ENCODE peak calls at places on chromosomes 16 and 17, in five cellular contexts. One of them, this sample, is unnamed.

GRCh38 chr16:75139498-75139897 is 8.8 kb upstream of the ZFP1 start:
- DNase-seq in adrenal gland: no peak
- DNase-seq in Peyer's patch: no peak
- DNase-seq in astrocyte of the cerebellum: no peak
- DNase-seq in neural crest cell: no peak
- DNase-seq in this sample: no peak

GRCh38 chr16:79972053-79972704 is 371.6 kb upstream of the MAF start:
- DNase-seq in adrenal gland: no peak
- DNase-seq in Peyer's patch: no peak
- DNase-seq in astrocyte of the cerebellum: no peak
- DNase-seq in neural crest cell: no peak
- DNase-seq in this sample: no peak

GRCh38 chr17:72171703-72172670 is 51.2 kb downstream of the SOX9 start:
- DNase-seq in adrenal gland: peak
- DNase-seq in Peyer's patch: no peak
- DNase-seq in astrocyte of the cerebellum: no peak
- DNase-seq in neural crest cell: no peak
- DNase-seq in this sample: no peak

GRCh38 chr17:6476061-6476833 is 32.0 kb downstream of the PIMREG start:
- DNase-seq in adrenal gland: no peak
- DNase-seq in Peyer's patch: no peak
- DNase-seq in astrocyte of the cerebellum: no peak
- DNase-seq in neural crest cell: no peak
- DNase-seq in this sample: no peak

GRCh38 chr17:17757944-17758343 is 76.7 kb downstream of the RAI1 start:
- DNase-seq in adrenal gland: no peak
- DNase-seq in Peyer's patch: no peak
- DNase-seq in astrocyte of the cerebellum: no peak
- DNase-seq in neural crest cell: no peak
- DNase-seq in this sample: no peak

GRCh38 chr16:87178977-87179376 is 138.2 kb downstream of the C16orf95 start:
- DNase-seq in adrenal gland: peak
- DNase-seq in Peyer's patch: no peak
- DNase-seq in astrocyte of the cerebellum: no peak
- DNase-seq in neural crest cell: no peak
- DNase-seq in this sample: no peak

GRCh38 chr17:36661688-36662087 is 60.3 kb downstream of the MRM1 start:
- DNase-seq in adrenal gland: no peak
- DNase-seq in Peyer's patch: no peak
- DNase-seq in astrocyte of the cerebellum: no peak
- DNase-seq in neural crest cell: no peak
- DNase-seq in this sample: no peak

GRCh38 chr17:67959510-67959909 is 36.8 kb downstream of the C17orf58 start:
- DNase-seq in adrenal gland: no peak
- DNase-seq in Peyer's patch: no peak
- DNase-seq in astrocyte of the cerebellum: no peak
- DNase-seq in neural crest cell: no peak
- DNase-seq in this sample: no peak

GRCh38 chr16:87043273-87044030 is 273.7 kb downstream of the C16orf95 start:
- DNase-seq in adrenal gland: no peak
- DNase-seq in Peyer's patch: no peak
- DNase-seq in astrocyte of the cerebellum: no peak
- DNase-seq in neural crest cell: no peak
- DNase-seq in this sample: no peak

GRCh38 chr16:79093554-79093967 is 507.0 kb downstream of the MAF start:
- DNase-seq in adrenal gland: no peak
- DNase-seq in Peyer's patch: peak
- DNase-seq in astrocyte of the cerebellum: no peak
- DNase-seq in neural crest cell: no peak
- DNase-seq in this sample: no peak

GRCh38 chr17:80023261-80024205 is 12.1 kb downstream of the TBC1D16 start:
- DNase-seq in adrenal gland: no peak
- DNase-seq in Peyer's patch: no peak
- DNase-seq in astrocyte of the cerebellum: no peak
- DNase-seq in neural crest cell: no peak
- DNase-seq in this sample: no peak
- TF ChIP-seq CTCF in adrenal gland: no peak
- TF ChIP-seq CTCF in Peyer's patch: no peak
- TF ChIP-seq CTCF in astrocyte of the cerebellum: no peak
- TF ChIP-seq CTCF in neural crest cell: no peak
- TF ChIP-seq CTCF in this sample: no peak

DNA sequence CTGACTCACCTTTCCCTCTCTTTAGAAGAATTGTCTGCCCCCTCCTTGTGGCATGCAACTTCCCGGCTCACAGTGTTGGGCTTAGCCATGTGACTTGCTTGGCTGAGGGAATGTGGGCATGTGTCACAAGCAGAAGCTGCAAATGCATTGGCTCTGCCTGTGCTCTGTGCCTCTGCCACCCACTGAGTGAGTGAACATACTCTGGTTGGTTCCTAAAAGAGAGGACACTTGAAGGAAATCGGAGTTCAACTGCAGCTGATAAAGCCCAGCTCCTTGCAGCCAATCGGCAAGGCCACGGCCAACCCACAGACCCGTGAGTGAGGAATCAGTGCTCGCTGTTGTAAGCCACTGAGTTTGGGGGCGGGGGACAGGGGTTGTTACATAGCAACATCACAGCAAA is 10.9 kb upstream of the GINS2 start:
- DNase-seq in adrenal gland: no peak
- DNase-seq in Peyer's patch: no peak
- DNase-seq in astrocyte of the cerebellum: no peak
- DNase-seq in neural crest cell: no peak
- DNase-seq in this sample: no peak
- TF ChIP-seq CTCF in adrenal gland: no peak
- TF ChIP-seq CTCF in Peyer's patch: no peak
- TF ChIP-seq CTCF in astrocyte of the cerebellum: no peak
- TF ChIP-seq CTCF in neural crest cell: no peak
- TF ChIP-seq CTCF in this sample: no peak

DNA sequence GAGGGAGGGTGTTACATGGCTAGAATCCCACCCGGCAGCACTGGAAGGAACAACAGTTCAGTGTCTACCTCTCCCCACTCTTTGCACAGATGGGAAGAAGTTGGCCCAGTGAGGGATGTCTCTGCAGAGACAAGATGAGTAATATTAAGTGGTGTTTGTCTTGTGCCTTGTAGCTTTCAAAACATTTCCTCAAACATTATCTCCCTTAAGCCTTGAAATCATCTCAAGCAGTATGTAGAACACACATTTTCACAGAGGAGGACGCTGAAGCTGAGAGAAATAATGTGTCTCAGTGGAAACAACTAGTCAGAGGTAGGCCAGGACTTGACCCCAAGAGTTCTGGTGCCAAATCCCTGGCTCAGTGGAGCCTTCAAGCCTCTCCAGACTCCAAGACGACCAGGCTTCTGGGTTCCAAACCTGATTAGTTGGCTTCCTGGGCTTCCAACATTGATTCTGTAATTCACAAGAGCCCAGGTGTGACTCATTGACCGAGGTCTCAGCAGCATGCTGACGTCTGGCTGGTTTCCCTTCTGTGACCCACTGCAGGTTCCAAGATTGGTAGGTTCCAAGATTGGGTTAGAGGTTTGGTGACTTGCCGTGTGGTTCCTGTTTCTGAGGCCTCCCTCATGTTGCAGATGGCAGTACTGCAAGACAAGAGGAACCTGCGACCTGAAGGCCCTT is 7.4 kb downstream of the RNF112 start:
- DNase-seq in adrenal gland: no peak
- DNase-seq in Peyer's patch: no peak
- DNase-seq in astrocyte of the cerebellum: peak
- DNase-seq in neural crest cell: no peak
- DNase-seq in this sample: no peak
- TF ChIP-seq CTCF in adrenal gland: no peak
- TF ChIP-seq CTCF in Peyer's patch: no peak
- TF ChIP-seq CTCF in astrocyte of the cerebellum: peak
- TF ChIP-seq CTCF in neural crest cell: no peak
- TF ChIP-seq CTCF in this sample: no peak

DNA sequence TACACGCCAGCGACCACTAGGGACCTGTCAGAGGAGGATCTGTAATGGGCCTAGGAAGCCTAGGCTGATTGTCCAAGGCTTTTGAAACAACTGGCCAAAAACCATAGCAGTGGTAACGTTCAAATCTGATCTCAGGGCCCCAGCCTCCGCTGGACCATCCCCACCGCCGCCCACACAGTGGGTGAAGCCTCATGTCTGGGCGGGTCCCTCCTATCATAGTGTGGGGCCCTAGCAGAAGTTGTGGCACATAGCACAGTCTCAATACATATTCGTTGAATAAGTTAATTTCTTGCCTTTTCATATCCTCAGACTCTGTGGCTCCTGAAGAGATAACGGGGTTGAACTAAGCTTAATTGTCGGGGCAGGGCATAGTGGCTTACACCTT is 818 bp downstream of the DPH1 start:
- DNase-seq in adrenal gland: no peak
- DNase-seq in Peyer's patch: no peak
- DNase-seq in astrocyte of the cerebellum: no peak
- DNase-seq in neural crest cell: no peak
- DNase-seq in this sample: peak
- TF ChIP-seq CTCF in adrenal gland: peak
- TF ChIP-seq CTCF in Peyer's patch: peak
- TF ChIP-seq CTCF in astrocyte of the cerebellum: peak
- TF ChIP-seq CTCF in neural crest cell: peak
- TF ChIP-seq CTCF in this sample: peak

DNA sequence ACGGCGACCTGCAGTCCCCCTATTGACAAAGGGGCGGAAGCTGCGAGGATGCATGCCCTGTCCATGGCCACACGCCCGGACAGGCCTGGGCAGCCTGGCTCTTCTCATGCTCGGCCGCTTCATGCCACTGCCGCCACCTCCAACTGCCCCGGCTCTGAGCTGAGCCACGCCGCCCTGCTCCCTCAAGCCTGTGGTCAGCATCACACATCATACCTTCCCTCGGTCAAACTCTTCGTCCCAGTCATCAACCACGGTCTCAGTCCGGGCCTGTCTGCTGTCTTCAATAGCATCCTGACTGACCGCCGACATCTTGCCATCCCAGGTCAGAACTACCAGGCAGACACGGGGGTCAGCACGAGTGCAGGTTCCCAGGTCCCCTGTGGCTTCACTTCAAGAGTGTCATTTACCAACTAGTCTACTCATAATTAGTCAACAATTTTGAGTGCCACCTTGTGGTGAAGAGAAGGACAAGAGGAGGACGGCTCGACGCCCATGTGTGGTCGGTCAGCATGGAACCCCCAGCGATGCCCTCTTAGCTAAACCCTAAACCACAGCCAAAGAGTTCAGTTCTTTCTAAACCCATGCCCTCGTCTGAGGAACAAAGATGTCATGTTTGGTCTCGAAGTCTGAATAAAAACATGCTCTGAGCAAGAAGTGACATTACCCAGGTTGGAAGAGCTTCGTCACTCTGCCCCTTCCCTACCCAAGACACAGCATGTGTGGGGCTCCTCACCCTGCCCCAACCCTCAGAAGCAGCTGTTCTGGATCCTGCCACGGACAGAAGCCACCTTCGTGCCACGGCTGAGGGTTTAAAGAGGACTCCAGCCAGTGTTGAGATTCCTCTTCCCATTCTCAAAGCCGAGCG is 16.9 kb upstream of the CYTH1 start:
- DNase-seq in adrenal gland: no peak
- DNase-seq in Peyer's patch: no peak
- DNase-seq in astrocyte of the cerebellum: no peak
- DNase-seq in neural crest cell: no peak
- DNase-seq in this sample: no peak
- TF ChIP-seq CTCF in adrenal gland: peak
- TF ChIP-seq CTCF in Peyer's patch: peak
- TF ChIP-seq CTCF in astrocyte of the cerebellum: peak
- TF ChIP-seq CTCF in neural crest cell: peak
- TF ChIP-seq CTCF in this sample: no peak

DNA sequence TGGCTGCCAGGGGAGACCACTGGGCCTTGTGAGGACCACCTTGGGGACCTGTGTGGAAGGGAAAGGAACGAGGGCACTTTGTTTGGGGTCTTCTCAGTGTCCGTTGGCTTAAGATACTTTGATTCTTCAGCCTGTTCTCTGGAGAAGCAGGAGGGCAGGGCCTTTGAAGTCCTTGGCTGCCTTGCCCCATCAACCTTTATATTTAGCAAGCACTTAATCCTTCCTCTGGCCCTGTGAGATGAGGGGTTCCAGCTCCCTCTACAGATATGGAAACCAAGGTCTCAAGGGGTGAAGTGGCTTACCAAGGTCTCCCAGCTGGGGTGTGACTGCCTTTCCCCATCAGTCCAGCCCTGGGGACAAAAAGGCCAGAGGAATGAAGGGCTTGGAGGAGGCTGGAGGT is 28.5 kb downstream of the TTYH2 start:
- DNase-seq in adrenal gland: no peak
- DNase-seq in Peyer's patch: no peak
- DNase-seq in astrocyte of the cerebellum: no peak
- DNase-seq in neural crest cell: no peak
- DNase-seq in this sample: no peak
- TF ChIP-seq CTCF in adrenal gland: no peak
- TF ChIP-seq CTCF in Peyer's patch: no peak
- TF ChIP-seq CTCF in astrocyte of the cerebellum: no peak
- TF ChIP-seq CTCF in neural crest cell: no peak
- TF ChIP-seq CTCF in this sample: no peak

DNA sequence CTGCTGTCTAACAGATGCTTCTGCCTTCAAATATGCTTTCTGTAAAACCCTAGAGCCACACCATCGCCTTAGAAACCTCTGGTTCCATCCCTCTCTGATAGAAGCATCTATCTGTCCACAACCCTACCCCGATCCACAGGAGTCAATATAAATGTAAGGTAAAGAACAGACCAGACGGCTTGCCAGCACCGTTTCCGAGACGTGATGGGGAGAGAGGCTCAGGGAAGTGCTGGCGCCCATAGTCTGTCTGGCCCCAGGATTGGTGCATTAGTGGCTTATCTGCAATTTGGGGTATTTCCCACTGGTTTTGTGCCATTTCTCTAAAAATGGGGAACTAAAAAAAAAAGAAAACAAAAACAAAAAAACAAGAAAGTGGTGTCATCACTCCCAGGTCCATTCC is 125.8 kb downstream of the GAS7 start:
- DNase-seq in adrenal gland: no peak
- DNase-seq in Peyer's patch: no peak
- DNase-seq in astrocyte of the cerebellum: no peak
- DNase-seq in neural crest cell: no peak
- DNase-seq in this sample: no peak
- TF ChIP-seq CTCF in adrenal gland: no peak
- TF ChIP-seq CTCF in Peyer's patch: no peak
- TF ChIP-seq CTCF in astrocyte of the cerebellum: no peak
- TF ChIP-seq CTCF in neural crest cell: no peak
- TF ChIP-seq CTCF in this sample: no peak